ENCODE peak calls at places on chromosomes 13 and 19, in four cellular contexts. One of them, this sample, is unnamed.

GRCh38 chr19:56159616-56160271 is 16.1 kb upstream of the GALP start:
- DNase-seq in GM12865: no peak
- DNase-seq in heart right ventricle: no peak
- DNase-seq in body of pancreas: no peak
- DNase-seq in this sample: no peak

GRCh38 chr13:25217023-25217909 is 45.2 kb upstream of the AMER2 start:
- DNase-seq in GM12865: no peak
- DNase-seq in heart right ventricle: no peak
- DNase-seq in body of pancreas: no peak
- DNase-seq in this sample: no peak

GRCh38 chr19:46745521-46746280 is at the start of gene FKRP:
- DNase-seq in GM12865: no peak
- DNase-seq in heart right ventricle: peak
- DNase-seq in body of pancreas: no peak
- DNase-seq in this sample: peak

GRCh38 chr13:55199132-55199531 is 1941.6 kb upstream of the PRR20A start:
- DNase-seq in GM12865: no peak
- DNase-seq in heart right ventricle: no peak
- DNase-seq in body of pancreas: no peak
- DNase-seq in this sample: no peak

GRCh38 chr19:1245884-1246816 is 2.2 kb upstream of the MIDN start:
- DNase-seq in GM12865: no peak
- DNase-seq in heart right ventricle: peak
- DNase-seq in body of pancreas: peak
- DNase-seq in this sample: no peak

GRCh38 chr19:9309974-9310446 is 372 bp upstream of the ZNF699 start:
- DNase-seq in GM12865: no peak
- DNase-seq in heart right ventricle: peak
- DNase-seq in body of pancreas: peak
- DNase-seq in this sample: peak

GRCh38 chr19:41355802-41356201 is 2.1 kb upstream of the TGFB1 start:
- DNase-seq in GM12865: no peak
- DNase-seq in heart right ventricle: peak
- DNase-seq in body of pancreas: no peak
- DNase-seq in this sample: no peak

GRCh38 chr19:50708179-50708879 is 11.3 kb downstream of the SHANK1 start:
- DNase-seq in GM12865: no peak
- DNase-seq in heart right ventricle: no peak
- DNase-seq in body of pancreas: no peak
- DNase-seq in this sample: no peak

GRCh38 chr19:29211562-29212416 is 1.2 kb downstream of the UQCRFS1 start:
- DNase-seq in GM12865: peak
- DNase-seq in heart right ventricle: no peak
- DNase-seq in body of pancreas: no peak
- DNase-seq in this sample: no peak

GRCh38 chr19:5484398-5485285 is 29.4 kb downstream of the ZNRF4 start:
- DNase-seq in GM12865: no peak
- DNase-seq in heart right ventricle: no peak
- DNase-seq in body of pancreas: peak
- DNase-seq in this sample: no peak

GRCh38 chr19:17127671-17128070 is 52.1 kb downstream of the MYO9B start:
- DNase-seq in GM12865: no peak
- DNase-seq in heart right ventricle: no peak
- DNase-seq in body of pancreas: no peak
- DNase-seq in this sample: no peak

GRCh38 chr19:33368074-33368864 is 5.2 kb upstream of the CEBPG start:
- DNase-seq in GM12865: no peak
- DNase-seq in heart right ventricle: no peak
- DNase-seq in body of pancreas: no peak
- DNase-seq in this sample: no peak

GRCh38 chr13:74288361-74288911 is 154.2 kb upstream of the KLF12 start:
- DNase-seq in GM12865: peak
- DNase-seq in heart right ventricle: peak
- DNase-seq in body of pancreas: peak
- DNase-seq in this sample: no peak

GRCh38 chr19:15584541-15585115 is 30.4 kb upstream of the CYP4F8 start:
- DNase-seq in GM12865: peak
- DNase-seq in heart right ventricle: peak
- DNase-seq in body of pancreas: peak
- DNase-seq in this sample: peak

GRCh38 chr13:21897140-21897539 is 226.3 kb downstream of the FGF9 start:
- DNase-seq in GM12865: no peak
- DNase-seq in heart right ventricle: no peak
- DNase-seq in body of pancreas: no peak
- DNase-seq in this sample: no peak

GRCh38 chr19:33894787-33895186 is 98.1 kb downstream of the KCTD15 start:
- DNase-seq in GM12865: no peak
- DNase-seq in heart right ventricle: no peak
- DNase-seq in body of pancreas: no peak
- DNase-seq in this sample: no peak

DNA sequence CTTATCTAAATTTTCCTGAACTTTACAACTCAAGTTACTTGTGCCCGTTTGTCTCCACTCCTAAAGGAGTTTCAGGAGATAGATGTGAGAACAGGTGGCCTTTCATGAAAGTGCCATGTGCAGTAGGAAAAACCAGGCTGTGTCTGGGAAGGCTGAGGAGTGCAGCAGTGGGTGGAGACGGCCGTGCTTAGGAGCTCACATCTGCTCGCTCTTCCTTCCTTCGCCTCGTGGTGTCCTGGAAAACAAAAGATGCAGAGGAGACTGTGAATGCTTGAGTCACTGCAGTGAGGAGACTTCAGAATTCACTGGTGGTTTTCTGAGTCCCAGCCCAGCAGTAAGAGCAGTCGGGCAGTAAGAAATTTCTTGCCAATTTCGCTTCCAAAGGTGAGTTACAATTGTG is 138.4 kb upstream of the RNF113B start:
- DNase-seq in GM12865: no peak
- DNase-seq in heart right ventricle: no peak
- DNase-seq in body of pancreas: no peak
- DNase-seq in this sample: no peak
- TF ChIP-seq CTCF in GM12865: no peak
- TF ChIP-seq CTCF in heart right ventricle: no peak
- TF ChIP-seq CTCF in body of pancreas: no peak
- TF ChIP-seq CTCF in this sample: no peak

GRCh38 chr13:44243198-44243852 is 130.3 kb upstream of the SERP2 start:
- DNase-seq in GM12865: peak
- DNase-seq in heart right ventricle: no peak
- DNase-seq in body of pancreas: peak
- DNase-seq in this sample: peak
- TF ChIP-seq CTCF in GM12865: peak
- TF ChIP-seq CTCF in heart right ventricle: peak
- TF ChIP-seq CTCF in body of pancreas: peak
- TF ChIP-seq CTCF in this sample: peak

GRCh38 chr13:37047032-37047431 is 12.5 kb downstream of the SUPT20H start:
- DNase-seq in GM12865: no peak
- DNase-seq in heart right ventricle: no peak
- DNase-seq in body of pancreas: no peak
- DNase-seq in this sample: no peak

GRCh38 chr13:37046062-37046461 is 13.4 kb downstream of the SUPT20H start:
- DNase-seq in GM12865: no peak
- DNase-seq in heart right ventricle: no peak
- DNase-seq in body of pancreas: no peak
- DNase-seq in this sample: no peak

GRCh38 chr13:37047846-37048245 is 11.6 kb downstream of the SUPT20H start:
- DNase-seq in GM12865: no peak
- DNase-seq in heart right ventricle: no peak
- DNase-seq in body of pancreas: no peak
- DNase-seq in this sample: no peak

DNA sequence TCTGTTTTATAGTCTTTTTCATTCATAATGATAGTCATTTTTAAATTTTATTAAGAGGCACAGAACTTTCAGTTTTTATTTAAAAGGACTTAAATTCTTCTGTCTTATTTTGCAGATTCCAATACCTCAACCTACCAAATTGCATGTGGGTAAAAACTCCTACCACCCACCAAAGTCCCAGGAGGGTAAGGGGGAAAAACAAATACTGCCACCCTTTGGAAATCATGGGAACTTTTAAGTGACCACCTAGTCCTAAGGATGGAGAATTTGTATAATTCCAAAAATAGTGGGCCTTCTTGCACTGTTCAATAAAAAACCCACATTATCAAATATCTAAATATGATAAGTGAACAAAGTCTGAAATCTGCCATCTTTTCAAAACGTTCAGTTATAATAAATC is 9.7 kb downstream of the SUPT20H start:
- DNase-seq in GM12865: no peak
- DNase-seq in heart right ventricle: no peak
- DNase-seq in body of pancreas: no peak
- DNase-seq in this sample: no peak
- TF ChIP-seq CTCF in GM12865: no peak
- TF ChIP-seq CTCF in heart right ventricle: no peak
- TF ChIP-seq CTCF in body of pancreas: no peak
- TF ChIP-seq CTCF in this sample: no peak

DNA sequence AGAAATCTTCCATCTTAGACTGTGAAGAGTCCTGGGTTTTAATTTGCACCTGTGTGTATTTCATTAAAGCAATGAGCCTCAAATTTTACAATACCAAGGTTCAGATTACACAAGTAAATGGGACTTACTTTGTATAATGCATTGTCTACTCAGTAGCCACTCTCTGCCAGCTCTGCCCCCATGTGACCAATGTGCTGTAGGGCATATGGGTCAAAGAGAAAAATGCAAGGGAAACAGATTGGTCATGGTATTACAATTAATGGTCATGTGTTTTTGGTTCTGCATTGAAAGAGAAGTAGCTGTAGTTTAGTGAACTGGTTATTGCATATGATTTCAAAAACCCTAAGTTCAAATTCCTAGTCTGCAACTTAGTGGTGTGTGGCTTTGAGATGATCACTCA is 545.5 kb downstream of the SUCLA2 start:
- DNase-seq in GM12865: peak
- DNase-seq in heart right ventricle: no peak
- DNase-seq in body of pancreas: no peak
- DNase-seq in this sample: no peak
- TF ChIP-seq CTCF in GM12865: peak
- TF ChIP-seq CTCF in heart right ventricle: no peak
- TF ChIP-seq CTCF in body of pancreas: no peak
- TF ChIP-seq CTCF in this sample: no peak

DNA sequence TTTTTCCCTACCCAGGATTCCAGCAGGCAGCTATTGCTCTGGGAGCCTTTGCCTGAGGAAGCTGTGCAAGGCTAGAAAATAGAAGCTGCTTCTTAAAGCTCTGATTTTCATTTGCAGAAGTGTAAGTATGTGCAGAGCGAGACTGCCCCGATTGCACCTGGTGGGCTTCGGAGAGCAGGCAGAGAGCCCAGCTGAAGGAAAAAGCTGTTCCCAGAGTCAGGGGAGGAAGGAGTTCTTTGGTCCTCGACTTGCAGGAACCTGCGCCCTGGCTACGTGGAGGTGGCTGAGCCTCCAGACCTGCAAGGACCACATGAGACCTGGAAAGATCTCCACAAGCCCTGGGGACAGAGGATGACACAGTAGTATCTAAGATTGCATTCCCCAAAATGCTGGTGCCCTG is 235.0 kb upstream of the ARGLU1 start:
- DNase-seq in GM12865: no peak
- DNase-seq in heart right ventricle: no peak
- DNase-seq in body of pancreas: no peak
- DNase-seq in this sample: no peak
- TF ChIP-seq CTCF in GM12865: no peak
- TF ChIP-seq CTCF in heart right ventricle: no peak
- TF ChIP-seq CTCF in body of pancreas: no peak
- TF ChIP-seq CTCF in this sample: no peak

GRCh38 chr13:99087130-99087953 is 109.5 kb upstream of the DOCK9 start:
- DNase-seq in GM12865: peak
- DNase-seq in heart right ventricle: peak
- DNase-seq in body of pancreas: peak
- DNase-seq in this sample: peak
- TF ChIP-seq CTCF in GM12865: no peak
- TF ChIP-seq CTCF in heart right ventricle: peak
- TF ChIP-seq CTCF in body of pancreas: peak
- TF ChIP-seq CTCF in this sample: no peak

GRCh38 chr13:28530729-28531194 is 35.8 kb upstream of the FLT1 start:
- DNase-seq in GM12865: no peak
- DNase-seq in heart right ventricle: no peak
- DNase-seq in body of pancreas: no peak
- DNase-seq in this sample: peak
- TF ChIP-seq CTCF in GM12865: no peak
- TF ChIP-seq CTCF in heart right ventricle: no peak
- TF ChIP-seq CTCF in body of pancreas: no peak
- TF ChIP-seq CTCF in this sample: no peak

DNA sequence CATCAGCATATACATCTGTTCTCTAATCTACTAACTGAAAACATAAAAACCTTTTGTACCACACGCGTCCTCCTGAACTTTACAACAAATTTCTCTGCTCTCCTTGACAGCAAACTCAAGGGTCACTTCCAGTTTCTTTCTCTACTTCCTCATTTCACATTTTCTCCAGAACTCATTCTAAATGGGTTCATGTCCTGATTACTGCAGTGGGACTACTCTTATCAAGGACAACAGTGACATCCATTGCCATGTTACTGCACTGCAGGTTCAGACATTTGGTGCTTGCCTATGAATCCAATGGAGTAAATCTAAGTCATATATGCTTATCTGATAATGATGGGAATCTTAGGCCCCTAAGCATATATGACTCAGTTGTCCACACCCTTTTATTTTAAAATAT is 35.3 kb downstream of the FPR3 start:
- DNase-seq in GM12865: no peak
- DNase-seq in heart right ventricle: no peak
- DNase-seq in body of pancreas: no peak
- DNase-seq in this sample: no peak
- TF ChIP-seq CTCF in GM12865: no peak
- TF ChIP-seq CTCF in heart right ventricle: peak
- TF ChIP-seq CTCF in body of pancreas: peak
- TF ChIP-seq CTCF in this sample: no peak

GRCh38 chr19:11887618-11888531 is at the start of gene ZNF69:
- DNase-seq in GM12865: peak
- DNase-seq in heart right ventricle: peak
- DNase-seq in body of pancreas: peak
- DNase-seq in this sample: peak
- TF ChIP-seq CTCF in GM12865: no peak
- TF ChIP-seq CTCF in heart right ventricle: peak
- TF ChIP-seq CTCF in body of pancreas: peak
- TF ChIP-seq CTCF in this sample: no peak

GRCh38 chr13:109784590-109785140 is 1.7 kb downstream of the IRS2 start:
- DNase-seq in GM12865: no peak
- DNase-seq in heart right ventricle: peak
- DNase-seq in body of pancreas: peak
- DNase-seq in this sample: no peak
- TF ChIP-seq CTCF in GM12865: no peak
- TF ChIP-seq CTCF in heart right ventricle: peak
- TF ChIP-seq CTCF in body of pancreas: peak
- TF ChIP-seq CTCF in this sample: peak

This sample was measured in GM13976.